ENCODE peak calls at places on chromosomes 5 and 9, in six cellular contexts. Q is dorsolateral prefrontal cortex, E is cardiac muscle cell, C is brain microvascular endothelial cell, W is GM23338, Z is body of pancreas. R is an unnamed sample.

GRCh38 chr5:132870801-132871200 is 2.7 kb upstream of the LEAP2 start:
- DNase-seq in Z (no peak), Q (no peak), E (no peak), W (no peak), C (no peak), R (no peak)

GRCh38 chr5:107887587-107887986 is 216.8 kb upstream of the EFNA5 start:
- DNase-seq in E (no peak), W (no peak), Q (no peak), Z (no peak), C (no peak), R (no peak)

GRCh38 chr9:137545123-137545522 is 5.1 kb downstream of the PNPLA7 start:
- DNase-seq in Q (no peak), C (peak), E (no peak), Z (peak), W (no peak), R (no peak)

GRCh38 chr5:150651924-150652688 is 8.9 kb upstream of the MYOZ3 start:
- DNase-seq in C (no peak), W (no peak), Z (no peak), E (no peak), Q (no peak), R (no peak)

GRCh38 chr9:11702529-11702928 is 990.7 kb upstream of the TYRP1 start:
- DNase-seq in Z (no peak), Q (no peak), E (no peak), W (no peak), C (no peak), R (no peak)

GRCh38 chr5:158393457-158393856 is 534.5 kb upstream of the CLINT1 start:
- DNase-seq in Z (no peak), Q (no peak), W (no peak), C (no peak), E (no peak), R (no peak)

GRCh38 chr5:173197375-173197891 is 37.6 kb downstream of the NKX2-5 start:
- DNase-seq in Q (no peak), Z (no peak), C (no peak), E (no peak), W (no peak), R (no peak)

GRCh38 chr5:145218019-145218418 is 617.1 kb downstream of the PRELID2 start:
- DNase-seq in Z (peak), C (no peak), Q (no peak), W (no peak), E (no peak), R (no peak)

GRCh38 chr9:82108474-82108873 is 119.9 kb downstream of the SPATA31D1 start:
- DNase-seq in Q (no peak), Z (no peak), W (no peak), C (no peak), E (no peak), R (no peak)

GRCh38 chr5:79753087-79753486 is 63.5 kb downstream of the CMYA5 start:
- DNase-seq in C (no peak), W (no peak), E (no peak), Q (peak), Z (no peak), R (no peak)

GRCh38 chr5:23352437-23352836 is 155.0 kb upstream of the PRDM9 start:
- DNase-seq in Z (no peak), Q (no peak), C (no peak), W (peak), E (peak), R (no peak)

GRCh38 chr5:145801195-145801594 is 33.9 kb downstream of the PRELID2 start:
- DNase-seq in C (no peak), Z (no peak), W (no peak), E (no peak), Q (no peak), R (no peak)

GRCh38 chr9:124879226-124879625 is 17.3 kb downstream of the ARPC5L start:
- DNase-seq in C (no peak), Q (no peak), Z (no peak), W (no peak), E (no peak), R (no peak)

GRCh38 chr9:111533099-111533785 is 8.3 kb downstream of the ZNF483 start:
- DNase-seq in E (no peak), Q (no peak), Z (no peak), C (no peak), W (no peak), R (no peak)

GRCh38 chr5:65704608-65705239 is 17.2 kb downstream of the SGTB start:
- DNase-seq in E (no peak), W (no peak), Q (no peak), C (no peak), Z (no peak), R (no peak)

GRCh38 chr5:40376566-40376965 is 303.1 kb upstream of the PTGER4 start:
- DNase-seq in C (no peak), E (no peak), Z (no peak), Q (no peak), W (no peak), R (no peak)

GRCh38 chr5:61744690-61745619 is 412.9 kb downstream of the ZSWIM6 start:
- DNase-seq in Z (no peak), W (no peak), E (no peak), C (no peak), Q (no peak), R (no peak)

GRCh38 chr5:145495741-145496140 is 339.4 kb downstream of the PRELID2 start:
- DNase-seq in E (no peak), Q (no peak), W (no peak), Z (peak), C (peak), R (no peak)

GRCh38 chr9:131398204-131398603 is 4.3 kb downstream of the PRRC2B start:
- DNase-seq in Q (no peak), C (no peak), W (no peak), Z (peak), E (no peak), R (no peak)

GRCh38 chr9:136943291-136944093 is 1.0 kb downstream of the FBXW5 start:
- DNase-seq in Z (peak), Q (no peak), C (peak), E (peak), W (peak), R (no peak)

GRCh38 chr9:131094622-131095021 is 1.7 kb upstream of the AIF1L start:
- DNase-seq in W (no peak), Q (no peak), Z (no peak), E (no peak), C (peak), R (no peak)

GRCh38 chr5:157469073-157469472 is 9.1 kb downstream of the NIPAL4 start:
- DNase-seq in W (no peak), Z (no peak), E (no peak), Q (no peak), C (no peak), R (no peak)

GRCh38 chr5:107571621-107572489 is 98.9 kb downstream of the EFNA5 start:
- DNase-seq in Q (peak), E (peak), W (peak), Z (peak), C (peak), R (no peak)

GRCh38 chr5:150081541-150082283 is 4.6 kb downstream of the CSF1R start:
- DNase-seq in W (peak), Z (no peak), C (no peak), E (peak), Q (no peak), R (peak)

GRCh38 chr9:126276056-126276728 is 50.4 kb upstream of the MVB12B start:
- DNase-seq in Z (no peak), Q (no peak), W (no peak), C (no peak), E (no peak), R (no peak)

GRCh38 chr5:173331956-173332479 is 3.8 kb upstream of the STC2 start:
- DNase-seq in W (peak), Q (peak), E (peak), Z (peak), C (peak), R (no peak)

GRCh38 chr5:120818128-120818527 is 354.0 kb downstream of the PRR16 start:
- DNase-seq in W (peak), Q (no peak), C (no peak), E (no peak), Z (no peak), R (no peak)

GRCh38 chr5:81187885-81188284 is 45.2 kb upstream of the CKMT2 start:
- DNase-seq in Z (peak), E (peak), W (no peak), C (no peak), Q (no peak), R (no peak)

GRCh38 chr5:149865746-149866145 is 78.8 kb downstream of the PDE6A start:
- DNase-seq in C (no peak), W (no peak), Q (no peak), Z (no peak), E (no peak), R (no peak)

GRCh38 chr5:65440456-65440855 is 41.3 kb downstream of the ADAMTS6 start:
- DNase-seq in C (no peak), Z (no peak), W (no peak), E (no peak), Q (no peak), R (no peak)

GRCh38 chr9:110543631-110544051 is 35.9 kb downstream of the SVEP1 start:
- DNase-seq in W (peak), Q (no peak), C (no peak), E (no peak), Z (peak), R (no peak)

GRCh38 chr5:152990771-152991170 is 499.7 kb upstream of the GRIA1 start:
- DNase-seq in W (no peak), E (no peak), Z (no peak), Q (no peak), C (no peak), R (no peak)

GRCh38 chr5:151106509-151106908 is 25.7 kb upstream of the TNIP1 start:
- DNase-seq in C (no peak), Q (no peak), W (no peak), E (no peak), Z (no peak), R (no peak)

GRCh38 chr5:158884827-158885512 is 214.7 kb downstream of the EBF1 start:
- DNase-seq in C (no peak), Z (no peak), E (no peak), W (no peak), Q (no peak), R (no peak)

GRCh38 chr5:139708877-139709586 is 60.9 kb downstream of the CXXC5 start:
- DNase-seq in Z (peak), E (peak), C (peak), Q (peak), W (peak), R (no peak)

GRCh38 chr9:6779417-6780241 is 21.9 kb downstream of the KDM4C start:
- DNase-seq in W (no peak), Z (no peak), E (peak), Q (no peak), C (peak), R (no peak)

GRCh38 chr5:15383469-15383868 is 116.5 kb upstream of the FBXL7 start:
- DNase-seq in C (peak), Z (no peak), Q (no peak), W (peak), E (peak), R (no peak)

GRCh38 chr9:83708515-83709158 is 879 bp upstream of the UBQLN1 start:
- DNase-seq in W (peak), C (peak), Q (peak), Z (peak), E (peak), R (peak)

GRCh38 chr9:24257726-24258125 is 288.0 kb downstream of the IZUMO3 start:
- DNase-seq in C (no peak), E (no peak), Z (no peak), Q (no peak), W (no peak), R (no peak)

GRCh38 chr5:36228505-36228904 is 13.2 kb downstream of the NADK2 start:
- DNase-seq in Z (no peak), W (no peak), E (no peak), Q (no peak), C (no peak), R (no peak)
- H3K27ac ChIP-seq in Z (no peak), W (no peak), E (no peak), Q (no peak), C (no peak), R (no peak)

DNA sequence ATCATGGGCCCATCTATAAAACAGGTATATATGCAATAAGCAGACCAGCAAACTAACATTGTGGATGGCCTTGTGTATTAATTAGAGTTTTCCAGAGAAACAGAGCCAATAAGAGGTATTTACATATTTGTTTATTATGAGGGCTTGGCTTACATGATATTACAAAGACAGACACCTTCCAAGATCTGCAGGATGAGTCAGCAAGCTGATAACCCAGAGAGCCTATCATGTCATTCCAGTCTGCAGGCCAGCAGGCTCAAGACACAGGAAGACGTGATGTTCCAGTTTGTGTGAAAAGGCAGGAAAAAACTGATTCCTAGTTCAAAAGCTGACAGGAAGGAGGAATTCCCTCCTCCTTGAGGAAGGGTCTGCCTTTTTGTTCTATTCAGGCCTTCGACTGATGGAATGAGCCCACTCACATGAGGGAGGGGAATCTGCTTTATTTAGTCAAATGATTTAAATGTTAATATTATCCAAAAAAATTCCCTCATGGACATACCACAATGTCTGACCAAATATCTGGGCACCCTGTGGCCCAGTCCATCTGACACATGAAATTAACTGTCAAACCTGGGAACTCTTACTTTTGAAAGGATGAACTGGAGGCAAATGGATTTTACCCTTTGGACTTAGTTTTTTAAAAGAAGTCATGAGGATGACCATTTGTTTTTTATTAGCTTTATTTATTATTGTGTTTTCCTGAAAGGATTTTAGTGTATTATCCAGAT is 161.2 kb upstream of the CHD1 start:
- DNase-seq in E (no peak), Q (no peak), W (no peak), Z (no peak), C (no peak), R (no peak)
- H3K4me3 ChIP-seq in E (no peak), Q (no peak), W (no peak), Z (no peak), C (no peak), R (no peak)

DNA sequence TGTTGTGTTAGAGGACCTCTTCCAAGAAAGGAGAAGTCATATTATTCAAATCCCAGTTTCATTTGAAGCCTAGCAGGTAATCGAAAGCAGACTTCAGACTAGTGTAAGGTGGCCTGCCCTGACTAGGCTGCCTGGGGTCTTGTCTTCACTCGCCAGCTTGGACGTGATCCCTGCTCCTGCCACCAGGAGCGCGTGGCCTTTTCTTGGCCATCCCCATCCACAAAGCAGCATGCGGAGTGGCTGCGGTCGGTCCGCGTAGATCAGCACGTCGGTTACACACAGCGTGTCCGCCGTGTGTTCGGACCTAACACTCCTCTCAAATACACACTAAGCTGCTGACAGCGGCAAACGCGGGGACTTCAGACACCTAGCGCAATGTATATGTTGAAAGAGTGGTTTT is 37.3 kb downstream of the CFAP77 start:
- DNase-seq in C (no peak), E (peak), W (peak), Q (no peak), Z (no peak), R (no peak)
- TF ChIP-seq CTCF in C (peak), E (peak), W (peak), Q (no peak), Z (no peak), R (no peak)

DNA sequence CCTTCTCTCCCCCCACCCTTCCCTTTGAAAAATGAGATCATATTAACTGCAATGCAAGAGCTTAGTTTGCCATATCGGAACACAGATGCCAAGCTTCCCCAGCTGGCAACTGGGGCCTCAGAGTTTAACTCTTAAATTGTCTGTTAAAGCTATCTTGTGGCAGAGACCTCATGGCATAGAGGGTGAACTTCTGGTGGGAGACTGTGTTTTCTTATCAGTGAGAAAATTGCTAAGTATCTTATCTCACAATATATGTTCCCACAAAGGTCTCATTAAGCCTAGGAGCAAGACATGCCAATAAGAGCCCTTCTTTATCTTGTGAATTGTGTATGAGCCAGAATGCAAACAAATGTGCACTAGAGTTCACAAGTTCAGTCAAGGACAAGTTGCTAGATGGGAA is 12.4 kb downstream of the NFIB start:
- DNase-seq in E (no peak), C (no peak), Q (no peak), Z (peak), W (no peak), R (no peak)
- H3K27ac ChIP-seq in E (no peak), C (no peak), Q (peak), Z (peak), W (no peak), R (no peak)

GRCh38 chr9:92804727-92805126 is 40.1 kb upstream of the BICD2 start:
- DNase-seq in Q (no peak), Z (no peak), C (no peak), W (no peak), E (no peak), R (no peak)

GRCh38 chr9:92808726-92809451 is 44.3 kb upstream of the BICD2 start:
- DNase-seq in W (peak), Z (peak), C (peak), Q (peak), E (peak), R (no peak)

GRCh38 chr9:92807031-92807756 is 42.6 kb upstream of the BICD2 start:
- DNase-seq in Z (no peak), W (no peak), C (no peak), E (no peak), Q (no peak), R (no peak)

GRCh38 chr9:92807757-92808725 is 43.4 kb upstream of the BICD2 start:
- DNase-seq in C (no peak), E (peak), W (peak), Q (no peak), Z (no peak), R (no peak)
- H3K4me3 ChIP-seq in C (no peak), E (no peak), W (peak), Q (peak), Z (no peak), R (peak)

GRCh38 chr5:113660848-113661247 is 147.4 kb downstream of the YTHDC2 start:
- DNase-seq in Q (no peak), E (no peak), W (no peak), C (no peak), Z (no peak), R (no peak)

GRCh38 chr5:113663879-113664278 is 150.4 kb downstream of the YTHDC2 start:
- DNase-seq in Z (peak), E (peak), C (peak), Q (no peak), W (peak), R (no peak)
- TF ChIP-seq CTCF in Z (no peak), E (peak), C (peak), Q (no peak), W (peak), R (no peak)

GRCh38 chr9:3508078-3508431 is 17.7 kb downstream of the RFX3 start:
- DNase-seq in E (no peak), Z (no peak), C (no peak), Q (no peak), W (no peak), R (no peak)
- H3K27ac ChIP-seq in E (no peak), Z (no peak), C (no peak), Q (no peak), W (peak), R (no peak)

GRCh38 chr9:116151966-116152381 is 1.6 kb upstream of the PAPPA start:
- DNase-seq in Q (no peak), C (peak), E (no peak), Z (no peak), W (no peak), R (no peak)
- H3K4me3 ChIP-seq in Q (no peak), C (no peak), E (no peak), Z (no peak), W (no peak), R (no peak)

GRCh38 chr9:28073278-28073677 is 500.0 kb upstream of the C9orf72 start:
- DNase-seq in C (peak), Z (peak), Q (no peak), W (peak), E (peak), R (no peak)
- TF ChIP-seq CTCF in C (peak), Z (peak), Q (peak), W (peak), E (peak), R (no peak)